ENCODE peak calls at places on chromosomes 2 and 18, in seven cellular contexts. O is A549; V is astrocyte of the cerebellum; H is fibroblast of the aortic adventitia; F is effector memory CD4-positive, alpha-beta T cell; B is NCI-H1417; D is GM04504. M is an unnamed sample.

GRCh38 chr2:197261808-197262226 is 48.8 kb downstream of the ANKRD44 start:
- DNase-seq in O (no peak), V (no peak), H (no peak), F (no peak), B (no peak), D (no peak), M (peak)

GRCh38 chr2:60550151-60550983 is 3.1 kb downstream of the BCL11A start:
- DNase-seq in O (peak), V (peak), H (peak), F (no peak), B (peak), D (peak), M (peak)

GRCh38 chr2:7697052-7697451 is 779.8 kb downstream of the RNF144A start:
- DNase-seq in O (no peak), V (no peak), H (no peak), F (no peak), B (no peak), D (no peak), M (no peak)

GRCh38 chr2:137769406-137769805 is 194.9 kb upstream of the HNMT start:
- DNase-seq in O (no peak), V (no peak), H (no peak), F (no peak), B (no peak), D (no peak), M (no peak)

GRCh38 chr2:85796046-85796548 is 42.3 kb downstream of the ATOH8 start:
- DNase-seq in O (no peak), V (no peak), H (no peak), F (no peak), B (no peak), D (no peak), M (no peak)

GRCh38 chr2:218876562-218877219 is 4.0 kb upstream of the WNT10A start:
- DNase-seq in O (peak), V (peak), H (peak), F (peak), B (peak), D (peak), M (peak)

GRCh38 chr18:35938562-35938961 is 33.9 kb upstream of the RMP24 start:
- DNase-seq in O (no peak), V (no peak), H (no peak), F (no peak), B (no peak), D (no peak), M (peak)

GRCh38 chr2:191001624-191002023 is 12.3 kb downstream of the STAT1 start:
- DNase-seq in O (no peak), V (no peak), H (no peak), F (no peak), B (no peak), D (no peak), M (no peak)

GRCh38 chr2:46012618-46013240 is 284.5 kb upstream of the EPAS1 start:
- DNase-seq in O (no peak), V (no peak), H (no peak), F (no peak), B (no peak), D (no peak), M (no peak)

GRCh38 chr2:217431577-217432269 is 571.1 kb downstream of the TNS1 start:
- DNase-seq in O (no peak), V (no peak), H (peak), F (no peak), B (no peak), D (no peak), M (no peak)

GRCh38 chr2:235493402-235493774 is 455 bp upstream of the AGAP1 start:
- DNase-seq in O (no peak), V (no peak), H (peak), F (no peak), B (no peak), D (no peak), M (no peak)

GRCh38 chr2:98570356-98570755 is 38.0 kb downstream of the COA5 start:
- DNase-seq in O (no peak), V (no peak), H (no peak), F (no peak), B (no peak), D (no peak), M (no peak)

GRCh38 chr2:132429941-132430573 is 13.5 kb downstream of the GPR39 start:
- DNase-seq in O (no peak), V (no peak), H (no peak), F (no peak), B (no peak), D (no peak), M (no peak)

GRCh38 chr2:101305492-101306123 is 2.9 kb downstream of the RNF149 start:
- DNase-seq in O (no peak), V (no peak), H (peak), F (no peak), B (no peak), D (no peak), M (peak)

M was measured in fibroblast of gingiva.